ENCODE peak calls at places on chromosomes 4 and X, in four cellular contexts. One of them, this sample, is unnamed.

GRCh38 chr4:38132140-38132673 is 172.0 kb downstream of the PTTG2 start:
- DNase-seq in SK-N-SH: peak; percentile 49
- DNase-seq in mucosa of descending colon: peak; percentile 68
- DNase-seq in colonic mucosa: peak; percentile 61
- DNase-seq in this sample: peak; percentile 78

GRCh38 chrX:39613508-39613921 is 484.2 kb downstream of the BCOR start:
- DNase-seq in SK-N-SH: peak; percentile 67
- DNase-seq in mucosa of descending colon: peak; percentile 46
- DNase-seq in colonic mucosa: peak; percentile 46
- DNase-seq in this sample: no peak

GRCh38 chr4:6337331-6337935 is 67.8 kb downstream of the WFS1 start:
- DNase-seq in colonic mucosa: no peak
- DNase-seq in mucosa of descending colon: no peak
- DNase-seq in SK-N-SH: no peak
- DNase-seq in this sample: no peak

GRCh38 chr4:83490876-83491450 is 6.1 kb upstream of the ABRAXAS1 start:
- DNase-seq in colonic mucosa: no peak
- DNase-seq in mucosa of descending colon: no peak
- DNase-seq in SK-N-SH: peak; percentile 64
- DNase-seq in this sample: no peak

GRCh38 chr4:15891312-15891711 is 47.2 kb downstream of the FGFBP1 start:
- DNase-seq in colonic mucosa: no peak
- DNase-seq in mucosa of descending colon: no peak
- DNase-seq in SK-N-SH: no peak
- DNase-seq in this sample: no peak

GRCh38 chr4:173264245-173264959 is 69.8 kb downstream of the HMGB2 start:
- DNase-seq in mucosa of descending colon: peak; percentile 58
- DNase-seq in SK-N-SH: peak; percentile 36
- DNase-seq in colonic mucosa: peak; percentile 46
- DNase-seq in this sample: peak; percentile 64

GRCh38 chrX:64204701-64205440 is 637 bp downstream of the AMER1 start:
- DNase-seq in colonic mucosa: peak; percentile 31
- DNase-seq in SK-N-SH: peak; percentile 75
- DNase-seq in mucosa of descending colon: peak; percentile 32
- DNase-seq in this sample: peak; percentile 21

GRCh38 chr4:121936101-121936500 is 15.8 kb downstream of the TRPC3 start:
- DNase-seq in mucosa of descending colon: no peak
- DNase-seq in colonic mucosa: no peak
- DNase-seq in SK-N-SH: no peak
- DNase-seq in this sample: no peak

GRCh38 chr4:178941975-178942374 is 1499.7 kb upstream of the AGA start:
- DNase-seq in mucosa of descending colon: no peak
- DNase-seq in SK-N-SH: no peak
- DNase-seq in colonic mucosa: no peak
- DNase-seq in this sample: no peak

GRCh38 chr4:24150021-24150420 is 260.2 kb upstream of the PPARGC1A start:
- DNase-seq in mucosa of descending colon: no peak
- DNase-seq in colonic mucosa: no peak
- DNase-seq in SK-N-SH: no peak
- DNase-seq in this sample: no peak

DNA sequence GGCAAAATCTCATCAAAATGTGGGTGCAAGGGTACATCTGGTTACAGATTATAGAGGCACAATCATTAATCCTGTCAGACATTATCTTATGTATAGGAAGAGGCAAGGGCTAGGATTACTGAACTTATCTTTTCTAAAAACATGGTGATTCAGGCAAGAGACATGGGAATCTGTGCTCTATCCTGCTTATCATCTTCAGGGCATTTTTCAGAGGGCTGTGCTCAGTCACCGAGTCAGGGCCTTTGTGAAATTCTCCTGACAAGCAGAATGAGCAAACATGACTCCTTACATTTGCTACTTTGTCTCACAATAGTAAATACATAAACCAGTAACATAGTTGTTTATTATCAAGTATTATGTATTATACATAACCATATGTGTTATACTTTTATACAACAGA is 84.2 kb upstream of the KCTD8 start:
- DNase-seq in SK-N-SH: no peak
- DNase-seq in colonic mucosa: no peak
- DNase-seq in mucosa of descending colon: no peak
- DNase-seq in this sample: no peak
- H3K4me1 ChIP-seq in SK-N-SH: no peaks in the 10 kb centered on the region
- H3K4me1 ChIP-seq in colonic mucosa: no peaks in the 10 kb centered on the region
- H3K4me1 ChIP-seq in mucosa of descending colon: no peaks in the 10 kb centered on the region
- H3K4me1 ChIP-seq in this sample: no peaks in the 10 kb centered on the region

GRCh38 chr4:25873632-25874129 is 10.9 kb upstream of the SEL1L3 start:
- DNase-seq in mucosa of descending colon: no peak
- DNase-seq in colonic mucosa: no peak
- DNase-seq in SK-N-SH: no peak
- DNase-seq in this sample: no peak

GRCh38 chr4:25867781-25868180 is 5.0 kb upstream of the SEL1L3 start:
- DNase-seq in SK-N-SH: no peak
- DNase-seq in mucosa of descending colon: no peak
- DNase-seq in colonic mucosa: no peak
- DNase-seq in this sample: no peak

GRCh38 chr4:25865586-25865985 is 2.8 kb upstream of the SEL1L3 start:
- DNase-seq in mucosa of descending colon: peak; percentile 91
- DNase-seq in colonic mucosa: peak; percentile 92
- DNase-seq in SK-N-SH: no peak
- DNase-seq in this sample: no peak

GRCh38 chr4:25872851-25873631 is 10.3 kb upstream of the SEL1L3 start:
- DNase-seq in colonic mucosa: no peak
- DNase-seq in mucosa of descending colon: no peak
- DNase-seq in SK-N-SH: no peak
- DNase-seq in this sample: no peak

GRCh38 chr4:25870081-25870480 is 7.3 kb upstream of the SEL1L3 start:
- DNase-seq in mucosa of descending colon: no peak
- DNase-seq in SK-N-SH: no peak
- DNase-seq in colonic mucosa: no peak
- DNase-seq in this sample: no peak
- H3K4me1 ChIP-seq in mucosa of descending colon: peaks cover 3% of the 10 kb centered on the region
- H3K4me1 ChIP-seq in SK-N-SH: no peaks in the 10 kb centered on the region
- H3K4me1 ChIP-seq in colonic mucosa: no peaks in the 10 kb centered on the region
- H3K4me1 ChIP-seq in this sample: no peaks in the 10 kb centered on the region

GRCh38 chr4:55029321-55029720 is 96.1 kb downstream of the KDR start:
- DNase-seq in SK-N-SH: no peak
- DNase-seq in colonic mucosa: no peak
- DNase-seq in mucosa of descending colon: no peak
- DNase-seq in this sample: no peak
- H3K4me1 ChIP-seq in SK-N-SH: no peaks in the 10 kb centered on the region
- H3K4me1 ChIP-seq in colonic mucosa: no peaks in the 10 kb centered on the region
- H3K4me1 ChIP-seq in mucosa of descending colon: no peaks in the 10 kb centered on the region
- H3K4me1 ChIP-seq in this sample: no peaks in the 10 kb centered on the region

GRCh38 chr4:153177841-153178240 is 26.4 kb upstream of the TRIM2 start:
- DNase-seq in mucosa of descending colon: no peak
- DNase-seq in SK-N-SH: no peak
- DNase-seq in colonic mucosa: no peak
- DNase-seq in this sample: no peak

GRCh38 chr4:153176938-153177337 is 27.3 kb upstream of the TRIM2 start:
- DNase-seq in SK-N-SH: no peak
- DNase-seq in colonic mucosa: no peak
- DNase-seq in mucosa of descending colon: no peak
- DNase-seq in this sample: no peak

GRCh38 chr4:153179100-153179499 is 25.1 kb upstream of the TRIM2 start:
- DNase-seq in mucosa of descending colon: no peak
- DNase-seq in colonic mucosa: no peak
- DNase-seq in SK-N-SH: no peak
- DNase-seq in this sample: no peak

GRCh38 chr4:153170407-153170806 is 33.8 kb upstream of the TRIM2 start:
- DNase-seq in colonic mucosa: no peak
- DNase-seq in SK-N-SH: no peak
- DNase-seq in mucosa of descending colon: no peak
- DNase-seq in this sample: no peak

DNA sequence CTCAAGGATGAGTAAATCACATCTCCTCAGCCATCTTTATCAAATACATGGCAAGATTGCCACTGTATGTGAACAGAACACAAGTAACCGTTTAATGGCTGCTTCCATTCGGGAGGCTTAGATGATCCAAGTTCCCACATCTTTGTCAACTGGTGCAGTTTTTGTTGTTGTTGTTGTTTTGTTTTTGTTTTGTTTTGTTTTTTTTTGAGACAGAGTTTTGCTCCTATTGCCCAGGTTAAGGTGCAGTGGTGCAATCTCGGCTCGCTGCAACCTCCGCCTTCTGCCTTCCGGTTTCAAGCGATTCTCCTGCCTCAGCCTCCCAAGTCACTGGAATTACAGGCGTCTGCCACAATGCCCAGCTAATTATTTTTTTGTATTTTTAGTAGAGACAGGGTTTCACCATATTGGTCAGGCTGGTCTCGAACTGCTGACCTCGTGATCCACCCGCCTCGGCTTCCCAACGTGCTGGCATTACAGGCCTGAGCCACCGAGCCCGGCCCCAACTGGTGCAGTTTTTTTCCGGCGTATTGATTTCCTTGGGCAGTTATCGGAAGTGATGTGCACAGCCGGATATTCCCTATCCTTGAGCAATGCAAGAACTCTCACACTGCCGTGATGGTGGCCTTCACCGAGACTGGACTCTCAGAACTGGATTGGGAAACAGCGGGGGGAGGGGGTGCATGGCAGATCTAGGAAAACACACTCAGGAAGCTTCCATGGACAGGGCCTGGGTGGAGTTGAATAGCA is 29.2 kb upstream of the TRIM2 start:
- DNase-seq in SK-N-SH: no peak
- DNase-seq in colonic mucosa: no peak
- DNase-seq in mucosa of descending colon: no peak
- DNase-seq in this sample: no peak
- H3K4me1 ChIP-seq in SK-N-SH: no peaks in the 10 kb centered on the region
- H3K4me1 ChIP-seq in colonic mucosa: no peaks in the 10 kb centered on the region
- H3K4me1 ChIP-seq in mucosa of descending colon: no peaks in the 10 kb centered on the region
- H3K4me1 ChIP-seq in this sample: no peaks in the 10 kb centered on the region

This sample was measured in naive thymus-derived CD4-positive, alpha-beta T cell.